ENCODE peak calls at places on chromosomes 4 and X, in four cellular contexts. O, L, P and J are unnamed samples.

GRCh38 chrX:130539721-130540321 is 138.0 kb downstream of the RBMX2 start:
- DNase-seq in O (no peak), L (no peak), P (no peak), J (peak)

GRCh38 chr4:125770814-125771398 is 456.2 kb downstream of the FAT4 start:
- DNase-seq in O (no peak), L (no peak), P (no peak), J (no peak)

GRCh38 chrX:119790977-119791436 is 423 bp downstream of the RPL39 start:
- DNase-seq in O (peak), L (peak), P (no peak), J (peak)

GRCh38 chrX:7127058-7127457 is 20.5 kb upstream of the STS start:
- DNase-seq in O (no peak), L (no peak), P (no peak), J (no peak)

GRCh38 chrX:12971282-12972003 is 3.5 kb upstream of the TMSB4X start:
- DNase-seq in O (peak), L (no peak), P (no peak), J (peak)

GRCh38 chr4:165872443-165873297 is at the start of gene TLL1:
- DNase-seq in O (no peak), L (no peak), P (peak), J (peak)

GRCh38 chrX:74371823-74372222 is 49.5 kb upstream of the SLC16A2 start:
- DNase-seq in O (no peak), L (no peak), P (no peak), J (no peak)

GRCh38 chrX:120753413-120754251 is 122.0 kb downstream of the CT47B1 start:
- DNase-seq in O (no peak), L (peak), P (no peak), J (no peak)

GRCh38 chrX:128781506-128781905 is 729.3 kb upstream of the ACTRT1 start:
- DNase-seq in O (peak), L (no peak), P (no peak), J (no peak)

GRCh38 chr4:174408841-174409552 is 113.3 kb downstream of the HPGD start:
- DNase-seq in O (no peak), L (no peak), P (no peak), J (no peak)

GRCh38 chr4:150582881-150583286 is 933 bp downstream of the MAB21L2 start:
- DNase-seq in O (no peak), L (no peak), P (no peak), J (no peak)

GRCh38 chrX:151970661-151971060 is 3.8 kb downstream of the GABRE start:
- DNase-seq in O (no peak), L (no peak), P (no peak), J (no peak)

GRCh38 chrX:149819371-149819770 is 37.6 kb downstream of the MAGEA9 start:
- DNase-seq in O (no peak), L (no peak), P (no peak), J (no peak)

GRCh38 chr4:153573881-153574807 is 108.0 kb downstream of the TMEM131L start:
- DNase-seq in O (peak), L (peak), P (peak), J (peak)

GRCh38 chrX:100673397-100673953 is 29.5 kb downstream of the SRPX2 start:
- DNase-seq in O (no peak), L (no peak), P (no peak), J (no peak)

GRCh38 chr4:41609851-41610250 is 71.9 kb downstream of the LIMCH1 start:
- DNase-seq in O (no peak), L (no peak), P (no peak), J (peak)

GRCh38 chr4:128871948-128872347 is 62.4 kb downstream of the JADE1 start:
- DNase-seq in O (no peak), L (no peak), P (no peak), J (no peak)

GRCh38 chrX:97987979-97988378 is 1104.3 kb downstream of the RPA4 start:
- DNase-seq in O (no peak), L (no peak), P (no peak), J (no peak)

GRCh38 chr4:80560337-80560736 is 224.8 kb downstream of the CFAP299 start:
- DNase-seq in O (no peak), L (no peak), P (no peak), J (no peak)

GRCh38 chrX:74179071-74179470 is 124.9 kb upstream of the ZCCHC13 start:
- DNase-seq in O (no peak), L (no peak), P (peak), J (no peak)

GRCh38 chrX:50814701-50815476 is 895 bp upstream of the SHROOM4 start:
- DNase-seq in O (no peak), L (no peak), P (no peak), J (no peak)

GRCh38 chr4:54091637-54092404 is 8.1 kb upstream of the GSX2 start:
- DNase-seq in O (peak), L (peak), P (no peak), J (peak)

GRCh38 chrX:47169726-47170515 is 23.7 kb upstream of the UBA1 start:
- DNase-seq in O (no peak), L (no peak), P (no peak), J (peak)

GRCh38 chrX:78595901-78596502 is 63.1 kb downstream of the RTL3 start:
- DNase-seq in O (no peak), L (no peak), P (no peak), J (no peak)

GRCh38 chr4:119103263-119103662 is 32.4 kb upstream of the MYOZ2 start:
- DNase-seq in O (peak), L (no peak), P (peak), J (no peak)

GRCh38 chrX:109360301-109360700 is 121.6 kb downstream of the GUCY2F start:
- DNase-seq in O (no peak), L (no peak), P (no peak), J (no peak)

GRCh38 chrX:149185087-149185486 is 320.0 kb downstream of the IDS start:
- DNase-seq in O (no peak), L (no peak), P (no peak), J (no peak)

GRCh38 chrX:103831342-103831802 is 685 bp downstream of the RAB9B start:
- DNase-seq in O (peak), L (peak), P (no peak), J (peak)

GRCh38 chr4:158667651-158668198 is 4.0 kb downstream of the C4orf46 start:
- DNase-seq in O (no peak), L (peak), P (no peak), J (no peak)

GRCh38 chr4:2494992-2495391 is 26.1 kb downstream of the RNF4 start:
- DNase-seq in O (no peak), L (no peak), P (no peak), J (no peak)

GRCh38 chrX:150693782-150694574 is 782 bp downstream of the MTMR1 start:
- DNase-seq in O (peak), L (peak), P (no peak), J (peak)